ENCODE peak calls at places on chromosomes 7 and 10, in four cellular contexts. Y is pancreas, H is GM23338, V is heart left ventricle. L is an unnamed sample. For H3K27me3, the result is how much of the 10 kb centered on the place peaks cover.

GRCh38 chr7:156949541-156950380 is at the start of gene NOM1:
- DNase-seq in V (peak), Y (peak), H (peak), L (peak)

GRCh38 chr10:70518695-70519094 is 40.1 kb downstream of the PALD1 start:
- DNase-seq in H (no peak), V (no peak), Y (no peak), L (peak)

GRCh38 chr10:132654121-132654571 is 116.6 kb downstream of the INPP5A start:
- DNase-seq in V (no peak), Y (peak), H (no peak), L (no peak)

GRCh38 chr10:16436367-16436757 is 448 bp upstream of the PTER start:
- DNase-seq in Y (no peak), V (no peak), H (no peak), L (no peak)

GRCh38 chr10:43211030-43211429 is 55.8 kb downstream of the RASGEF1A start:
- DNase-seq in V (no peak), Y (no peak), H (no peak), L (peak)

GRCh38 chr10:132609211-132609610 is 71.6 kb downstream of the INPP5A start:
- DNase-seq in V (no peak), H (no peak), Y (peak), L (no peak)

GRCh38 chr7:47326808-47327207 is 255.1 kb downstream of the TNS3 start:
- DNase-seq in H (no peak), Y (no peak), V (peak), L (no peak)

GRCh38 chr10:71043858-71044257 is 155.5 kb upstream of the PCBD1 start:
- DNase-seq in Y (no peak), V (no peak), H (no peak), L (no peak)

GRCh38 chr10:24481241-24481640 is 242.4 kb downstream of the ARHGAP21 start:
- DNase-seq in H (no peak), V (no peak), Y (no peak), L (no peak)

GRCh38 chr7:33196194-33196593 is 66.8 kb downstream of the BBS9 start:
- DNase-seq in H (no peak), Y (no peak), V (no peak), L (no peak)

GRCh38 chr7:134690016-134690415 is 43.4 kb downstream of the BPGM start:
- DNase-seq in V (peak), H (no peak), Y (no peak), L (no peak)

GRCh38 chr7:108135446-108136190 is 5.5 kb upstream of the LAMB4 start:
- DNase-seq in Y (no peak), H (no peak), V (no peak), L (no peak)

GRCh38 chr7:4828720-4829383 is 33.0 kb downstream of the PAPOLB start:
- DNase-seq in H (no peak), Y (no peak), V (no peak), L (no peak)

GRCh38 chr10:46550795-46551700 is 5.4 kb downstream of the GPRIN2 start:
- DNase-seq in H (no peak), Y (peak), V (peak), L (no peak)

GRCh38 chr7:75772081-75773077 is at the start of gene CCL26:
- DNase-seq in H (no peak), V (peak), Y (no peak), L (peak)

GRCh38 chr7:44767912-44768662 is 19.4 kb downstream of the ZMIZ2 start:
- DNase-seq in V (peak), Y (peak), H (no peak), L (no peak)

GRCh38 chr7:17333227-17333626 is 34.8 kb downstream of the AHR start:
- DNase-seq in Y (no peak), H (no peak), V (no peak), L (no peak)

GRCh38 chr7:75905785-75906604 is 9.0 kb upstream of the POR start:
- DNase-seq in H (peak), Y (no peak), V (peak), L (peak)

GRCh38 chr10:97842658-97843295 is 6.9 kb upstream of the GOLGA7B start:
- DNase-seq in V (no peak), Y (no peak), H (no peak), L (no peak)

GRCh38 chr7:98214811-98215321 is 3.6 kb downstream of the BHLHA15 start:
- DNase-seq in H (no peak), Y (peak), V (no peak), L (no peak)

GRCh38 chr7:137081694-137082093 is 213.2 kb downstream of the CHRM2 start:
- DNase-seq in H (no peak), V (peak), Y (no peak), L (no peak)

DNA sequence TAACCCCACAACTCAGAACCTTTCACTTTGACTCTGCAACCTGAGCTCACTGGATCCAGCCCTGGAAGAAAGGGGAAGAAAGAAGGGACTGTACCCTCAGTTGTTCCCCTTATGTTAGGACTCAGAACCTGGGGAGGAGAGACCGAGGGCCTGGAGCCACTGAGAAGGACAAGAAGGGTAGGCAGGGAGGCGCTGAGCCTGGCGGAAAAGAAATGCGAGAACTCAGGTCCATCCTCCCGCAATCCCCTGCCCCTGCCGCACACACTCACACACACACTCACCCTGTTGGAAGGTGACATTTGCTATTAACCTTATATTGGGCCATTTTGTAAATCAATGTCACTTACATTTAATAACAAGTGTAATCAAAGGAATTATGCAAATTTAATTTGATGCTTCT is 99.8 kb upstream of the PAX2 start:
- DNase-seq in Y (no peak), V (no peak), H (no peak), L (no peak)
- H3K27me3 ChIP-seq in Y (under half), V (under half), H (under half), L (half or more)

GRCh38 chr7:112573302-112574039 is 92.7 kb downstream of the LSMEM1 start:
- DNase-seq in H (peak), Y (no peak), V (no peak), L (no peak)
- H3K4me3 ChIP-seq in H (no peak), Y (no peak), V (no peak), L (no peak)

GRCh38 chr10:90723416-90724068 is 134.3 kb downstream of the HTR7 start:
- DNase-seq in H (peak), V (no peak), Y (no peak), L (no peak)

GRCh38 chr10:90712529-90712928 is 145.3 kb downstream of the HTR7 start:
- DNase-seq in H (peak), V (no peak), Y (no peak), L (no peak)

GRCh38 chr10:90722832-90723231 is 135.0 kb downstream of the HTR7 start:
- DNase-seq in H (no peak), Y (no peak), V (no peak), L (no peak)

GRCh38 chr10:90718185-90718584 is 139.7 kb downstream of the HTR7 start:
- DNase-seq in H (no peak), V (no peak), Y (no peak), L (no peak)
- TF ChIP-seq CTCF in H (peak), V (peak), Y (no peak), L (no peak)

DNA sequence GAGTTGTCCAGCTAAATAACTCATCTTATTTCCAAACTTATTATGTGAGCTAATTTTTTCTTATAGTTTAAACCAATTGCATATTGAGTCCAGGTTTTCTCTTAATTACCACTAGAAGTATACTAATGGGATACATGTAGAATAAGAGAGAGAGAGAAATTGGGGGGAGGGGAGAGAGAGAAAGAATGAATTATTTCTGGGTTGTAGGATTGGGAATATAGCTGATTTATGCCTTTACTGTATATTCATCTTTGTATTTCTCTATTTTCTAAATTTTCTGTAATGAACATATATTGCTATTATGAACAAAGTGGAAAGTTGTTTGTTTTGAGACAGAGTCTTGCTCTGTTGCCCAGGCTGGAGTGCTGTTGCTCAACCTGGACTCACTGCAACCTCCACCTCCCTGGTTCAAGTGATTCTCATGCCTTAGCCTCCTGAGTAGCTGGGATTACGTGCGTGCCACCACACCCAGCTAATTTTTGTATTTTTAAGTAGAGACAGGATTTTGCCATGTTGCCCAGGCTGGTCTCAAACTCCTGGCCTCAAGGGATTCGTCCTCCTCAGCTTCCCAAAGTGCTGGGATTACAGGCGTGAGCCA is 26.1 kb upstream of the ITGB1 start:
- DNase-seq in H (no peak), V (no peak), Y (no peak), L (no peak)
- H3K27me3 ChIP-seq in H (under half), V (under half), Y (under half), L (under half)

GRCh38 chr7:55086413-55087201 is 67.8 kb downstream of the EGFR start:
- DNase-seq in V (no peak), Y (no peak), H (no peak), L (peak)

GRCh38 chr7:55083206-55083605 is 64.4 kb downstream of the EGFR start:
- DNase-seq in Y (no peak), V (no peak), H (no peak), L (no peak)

GRCh38 chr7:55084307-55084706 is 65.5 kb downstream of the EGFR start:
- DNase-seq in H (no peak), Y (no peak), V (no peak), L (no peak)

GRCh38 chr7:55087521-55087961 is 68.7 kb downstream of the EGFR start:
- DNase-seq in V (no peak), Y (no peak), H (no peak), L (no peak)

DNA sequence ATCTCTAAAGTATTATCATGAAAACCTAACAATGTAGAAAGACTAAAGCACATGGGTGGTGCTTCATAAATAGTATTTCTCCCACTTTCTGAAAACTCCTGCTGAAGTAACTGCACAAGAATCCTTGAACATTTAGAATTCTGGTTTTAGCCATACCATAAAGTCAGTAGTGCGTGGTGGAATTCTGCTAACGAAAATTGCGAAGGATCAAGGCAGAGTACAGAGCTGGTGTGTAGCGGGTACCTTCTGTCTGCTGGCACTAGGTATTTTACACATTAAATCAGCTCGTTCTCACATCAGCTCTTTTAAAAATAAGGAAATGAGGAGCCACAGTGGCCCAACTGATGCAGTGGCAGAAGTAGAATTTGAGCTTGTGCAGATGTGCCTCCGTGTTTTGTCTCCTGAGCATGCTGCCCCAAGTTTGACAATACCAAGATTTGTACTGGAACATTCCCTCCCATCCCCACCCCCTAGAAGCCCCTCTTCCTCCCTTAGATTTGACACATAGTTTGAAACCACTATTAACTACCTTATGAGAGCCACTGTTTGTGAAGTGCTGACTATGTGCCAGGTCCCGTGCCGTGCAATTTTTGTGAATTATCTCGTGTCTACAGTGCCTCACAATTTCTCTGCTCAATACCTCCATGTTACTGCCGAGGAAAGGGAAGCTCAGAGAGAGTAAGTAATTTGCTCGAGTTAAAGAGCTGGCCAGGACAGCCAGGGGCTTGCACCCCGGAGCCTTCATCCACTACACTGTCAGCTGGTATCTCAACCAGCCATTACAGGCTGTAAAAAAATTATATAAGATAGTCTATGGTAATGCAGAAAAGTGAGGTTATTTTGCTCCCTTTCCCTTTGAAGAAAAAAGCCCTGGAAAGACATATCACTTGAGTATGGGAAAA is 66.9 kb downstream of the EGFR start:
- DNase-seq in H (no peak), Y (no peak), V (no peak), L (no peak)
- H3K4me3 ChIP-seq in H (no peak), Y (no peak), V (no peak), L (no peak)